ENCODE peak calls at places on chromosomes 2 and 18, in ten cellular contexts. Z is Daoy; B is stimulated activated CD4-positive, alpha-beta T cell treated with anti-CD3 and anti-CD28 coated beads, Interleukin-15, amount 100 ng/mL, for 1 hour; E is activated CD8-positive, alpha-beta memory T cell treated with anti-CD3 and anti-CD28 coated beads for 48 hours; L is GM03348; W is NB4; J is T-helper 1 cell; T is stimulated activated CD8-positive, alpha-beta memory T cell treated with anti-CD3 and anti-CD28 coated beads, Interleukin-7, amount 100 ng/mL, for 1 hour; D is AG09309; P is endodermal cell. A is an unnamed sample.

GRCh38 chr18:48060947-48061346 is 130.5 kb upstream of the SMAD2 start:
- DNase-seq in Z (no peak), B (no peak), E (no peak), L (no peak), W (no peak), J (no peak), T (no peak), D (no peak), P (no peak), A (no peak)

GRCh38 chr2:18477333-18477732 is 83.1 kb downstream of the RDH14 start:
- DNase-seq in Z (no peak), B (no peak), E (no peak), L (no peak), W (no peak), J (no peak), T (no peak), D (no peak), P (no peak), A (no peak)

GRCh38 chr2:201118957-201119848 is 3.2 kb downstream of the CFLAR start:
- DNase-seq in Z (peak), B (no peak), E (no peak), L (peak), W (peak), J (no peak), T (no peak), D (no peak), P (no peak), A (no peak)

GRCh38 chr2:237889811-237890210 is 30.4 kb downstream of the RAMP1 start:
- DNase-seq in Z (no peak), B (no peak), E (no peak), L (no peak), W (no peak), J (no peak), T (no peak), D (no peak), P (peak), A (no peak)

GRCh38 chr2:120935339-120936313 is 200.0 kb downstream of the GLI2 start:
- DNase-seq in Z (peak), B (no peak), E (no peak), L (peak), W (no peak), J (no peak), T (no peak), D (peak), P (no peak), A (no peak)

GRCh38 chr18:22705328-22705727 is 227.8 kb upstream of the RBBP8 start:
- DNase-seq in Z (peak), B (no peak), E (no peak), L (peak), W (peak), J (no peak), T (no peak), D (peak), P (no peak), A (no peak)

GRCh38 chr18:24459772-24460171 is 665 bp upstream of the HRH4 start:
- DNase-seq in Z (no peak), B (no peak), E (no peak), L (no peak), W (peak), J (no peak), T (no peak), D (no peak), P (no peak), A (no peak)

GRCh38 chr2:74043345-74044329 is 58.9 kb downstream of the TET3 start:
- DNase-seq in Z (no peak), B (no peak), E (no peak), L (no peak), W (no peak), J (no peak), T (no peak), D (no peak), P (peak), A (no peak)

GRCh38 chr2:147204102-147204501 is 640.7 kb upstream of the ACVR2A start:
- DNase-seq in Z (no peak), B (no peak), E (no peak), L (peak), W (no peak), J (no peak), T (no peak), D (no peak), P (no peak), A (no peak)

GRCh38 chr2:231786177-231786916 is at the start of gene COPS7B:
- DNase-seq in Z (peak), B (peak), E (peak), L (peak), W (peak), J (peak), T (peak), D (no peak), P (peak), A (peak)

GRCh38 chr2:96204836-96205235 is 3.8 kb downstream of the STARD7 start:
- DNase-seq in Z (no peak), B (no peak), E (no peak), L (no peak), W (no peak), J (no peak), T (no peak), D (no peak), P (no peak), A (no peak)

GRCh38 chr2:208373460-208374089 is 33.0 kb upstream of the PTH2R start:
- DNase-seq in Z (peak), B (no peak), E (no peak), L (peak), W (peak), J (no peak), T (no peak), D (no peak), P (peak), A (no peak)

GRCh38 chr2:205646680-205647079 is 35.6 kb upstream of the NRP2 start:
- DNase-seq in Z (no peak), B (no peak), E (no peak), L (no peak), W (peak), J (no peak), T (no peak), D (no peak), P (no peak), A (no peak)

GRCh38 chr2:64311948-64312621 is 141.9 kb upstream of the LGALSL start:
- DNase-seq in Z (peak), B (no peak), E (no peak), L (peak), W (peak), J (no peak), T (no peak), D (peak), P (peak), A (no peak)

GRCh38 chr2:25387479-25388449 is 46.0 kb upstream of the DNMT3A start:
- DNase-seq in Z (no peak), B (no peak), E (no peak), L (no peak), W (no peak), J (no peak), T (no peak), D (no peak), P (peak), A (no peak)

GRCh38 chr2:105394951-105395611 is 3.8 kb downstream of the FHL2 start:
- DNase-seq in Z (no peak), B (no peak), E (no peak), L (no peak), W (no peak), J (no peak), T (no peak), D (no peak), P (no peak), A (no peak)

GRCh38 chr18:72999971-73000607 is 132.3 kb upstream of the NETO1 start:
- DNase-seq in Z (no peak), B (no peak), E (no peak), L (no peak), W (no peak), J (no peak), T (no peak), D (no peak), P (no peak), A (no peak)

GRCh38 chr2:150610670-150611279 is 123.3 kb upstream of the RND3 start:
- DNase-seq in Z (peak), B (no peak), E (no peak), L (peak), W (peak), J (no peak), T (no peak), D (no peak), P (peak), A (no peak)

GRCh38 chr2:8860239-8860638 is 22.8 kb upstream of the KIDINS220 start:
- DNase-seq in Z (no peak), B (no peak), E (no peak), L (no peak), W (no peak), J (no peak), T (no peak), D (no peak), P (no peak), A (no peak)

GRCh38 chr2:182831097-182831496 is 35.3 kb downstream of the FRZB start:
- DNase-seq in Z (no peak), B (no peak), E (no peak), L (no peak), W (no peak), J (no peak), T (no peak), D (no peak), P (no peak), A (no peak)

GRCh38 chr2:217162533-217162932 is 302.7 kb upstream of the TNP1 start:
- DNase-seq in Z (peak), B (no peak), E (no peak), L (peak), W (peak), J (no peak), T (no peak), D (peak), P (no peak), A (peak)

GRCh38 chr2:233354971-233355574 is 779 bp downstream of the DGKD start:
- DNase-seq in Z (peak), B (no peak), E (no peak), L (peak), W (peak), J (no peak), T (no peak), D (no peak), P (peak), A (no peak)

GRCh38 chr2:225013432-225014048 is 28.7 kb downstream of the DOCK10 start:
- DNase-seq in Z (no peak), B (no peak), E (no peak), L (no peak), W (no peak), J (no peak), T (no peak), D (no peak), P (no peak), A (no peak)

GRCh38 chr2:219679041-219679440 is 51.6 kb downstream of the SLC4A3 start:
- DNase-seq in Z (no peak), B (no peak), E (no peak), L (no peak), W (no peak), J (no peak), T (no peak), D (no peak), P (no peak), A (no peak)

GRCh38 chr18:65941482-65941881 is 190.7 kb downstream of the CDH7 start:
- DNase-seq in Z (no peak), B (no peak), E (no peak), L (no peak), W (no peak), J (no peak), T (no peak), D (no peak), P (no peak), A (no peak)

GRCh38 chr2:84958135-84959044 is 12.6 kb upstream of the KCMF1 start:
- DNase-seq in Z (peak), B (no peak), E (no peak), L (peak), W (no peak), J (no peak), T (no peak), D (peak), P (peak), A (no peak)